ENCODE peak calls at places on chromosomes 4 and X, in ten cellular contexts. U is M059J; E is SK-N-DZ; L is EL; H is Panc1; O is NCI-H2107; W is activated CD4-positive, alpha-beta T cell treated with anti-CD3 and anti-CD28 coated beads for 1 hour; N is A673; A is activated T-cell treated with anti-CD3 and anti-CD28 coated beads for 48 hours; Z is esophagus muscularis mucosa. J is an unnamed sample.

GRCh38 chr4:48906283-48907173 is at the start of gene OCIAD2:
- DNase-seq in U (peak; percentile 82), E (peak; percentile 70), L (peak; percentile 58), H (no peak), O (peak; percentile 62), W (peak; percentile 76), N (peak; percentile 91), A (peak; percentile 71), Z (no peak), J (no peak)

GRCh38 chrX:41705680-41706374 is 17.1 kb downstream of the GPR34 start:
- DNase-seq in U (no peak), E (no peak), L (no peak), H (no peak), O (no peak), W (no peak), N (no peak), A (no peak), Z (no peak), J (no peak)

GRCh38 chrX:17654116-17654515 is 83.2 kb upstream of the SCML1 start:
- DNase-seq in U (no peak), E (no peak), L (no peak), H (no peak), O (no peak), W (no peak), N (no peak), A (peak; percentile 29), Z (no peak), J (no peak)

GRCh38 chrX:2650865-2651264 is 40.2 kb upstream of the CD99 start:
- DNase-seq in U (no peak), E (no peak), L (no peak), H (no peak), O (no peak), W (no peak), N (peak; percentile 62), A (no peak), Z (no peak), J (no peak)

GRCh38 chr4:94508841-94509240 is 57.1 kb downstream of the PDLIM5 start:
- DNase-seq in U (no peak), E (no peak), L (no peak), H (no peak), O (no peak), W (no peak), N (no peak), A (no peak), Z (no peak), J (no peak)

GRCh38 chrX:30533261-30533660 is 44.3 kb downstream of the TASL start:
- DNase-seq in U (no peak), E (no peak), L (no peak), H (no peak), O (no peak), W (no peak), N (no peak), A (no peak), Z (no peak), J (no peak)

GRCh38 chr4:171813195-171813955 is at the start of gene GALNTL6:
- DNase-seq in U (no peak), E (peak; percentile 16), L (no peak), H (no peak), O (no peak), W (no peak), N (peak; percentile 22), A (no peak), Z (no peak), J (no peak)

GRCh38 chr4:177528620-177529019 is 86.4 kb upstream of the AGA start:
- DNase-seq in U (no peak), E (no peak), L (no peak), H (no peak), O (no peak), W (no peak), N (no peak), A (no peak), Z (no peak), J (no peak)

GRCh38 chr4:94127707-94128328 is 79.8 kb upstream of the SMARCAD1 start:
- DNase-seq in U (peak; percentile 24), E (peak; percentile 53), L (peak; percentile 22), H (no peak), O (no peak), W (no peak), N (peak; percentile 40), A (no peak), Z (no peak), J (no peak)

GRCh38 chr4:68575081-68575480 is 1.0 kb downstream of the UGT2B17 start:
- DNase-seq in U (no peak), E (no peak), L (no peak), H (no peak), O (no peak), W (no peak), N (no peak), A (no peak), Z (no peak), J (no peak)

GRCh38 chr4:30726090-30726668 is 6.0 kb downstream of the PCDH7 start:
- DNase-seq in U (no peak), E (no peak), L (no peak), H (no peak), O (no peak), W (no peak), N (peak; percentile 59), A (no peak), Z (no peak), J (no peak)

GRCh38 chr4:76892601-76893000 is 5.3 kb downstream of the SOWAHB start:
- DNase-seq in U (no peak), E (no peak), L (no peak), H (no peak), O (no peak), W (no peak), N (no peak), A (no peak), Z (no peak), J (no peak)

GRCh38 chrX:19194285-19195242 is 72.3 kb upstream of the ADGRG2 start:
- DNase-seq in U (no peak), E (no peak), L (no peak), H (no peak), O (no peak), W (no peak), N (no peak), A (no peak), Z (no peak), J (no peak)

GRCh38 chrX:69221239-69222102 is 56.2 kb upstream of the PJA1 start:
- DNase-seq in U (no peak), E (no peak), L (no peak), H (no peak), O (no peak), W (no peak), N (no peak), A (no peak), Z (no peak), J (no peak)

GRCh38 chr4:173507471-173508385 is 22.3 kb downstream of the HAND2 start:
- DNase-seq in U (no peak), E (no peak), L (no peak), H (no peak), O (no peak), W (no peak), N (no peak), A (no peak), Z (no peak), J (no peak)

GRCh38 chr4:147843162-147843561 is 111.3 kb downstream of the ARHGAP10 start:
- DNase-seq in U (peak; percentile 14), E (no peak), L (no peak), H (no peak), O (no peak), W (no peak), N (peak; percentile 58), A (no peak), Z (peak; percentile 53), J (no peak)

J was measured in SK-N-MC.